ENCODE peak calls at places on chromosome 2, in five cellular contexts. L, P, O, Y and I are unnamed samples. For H3K4me1, the result is how much of the 10 kb centered on the place peaks cover.

GRCh38 chr2:195319548-195320415 is 337.2 kb upstream of the SLC39A10 start:
- DNase-seq in L (peak), O (peak), Y (peak), P (no peak), I (no peak)

GRCh38 chr2:222424729-222425671 is 657 bp downstream of the SGPP2 start:
- DNase-seq in L (no peak), Y (no peak), P (peak), O (no peak), I (no peak)

GRCh38 chr2:28583899-28584553 is 88.2 kb downstream of the PLB1 start:
- DNase-seq in Y (peak), P (peak), L (peak), O (peak), I (no peak)

GRCh38 chr2:105409717-105410116 is 10.9 kb upstream of the FHL2 start:
- DNase-seq in Y (peak), L (peak), P (peak), O (peak), I (no peak)

GRCh38 chr2:138373993-138374408 is 127.6 kb upstream of the SPOPL start:
- DNase-seq in Y (peak), O (peak), L (peak), P (peak), I (peak)

GRCh38 chr2:3244486-3244885 is 133.1 kb downstream of the EIPR1 start:
- DNase-seq in P (no peak), Y (no peak), L (no peak), O (no peak), I (no peak)

GRCh38 chr2:131044078-131044756 is 49.0 kb downstream of the FAM168B start:
- DNase-seq in Y (no peak), P (no peak), L (no peak), O (no peak), I (no peak)

GRCh38 chr2:224195954-224196571 is 157.0 kb upstream of the SERPINE2 start:
- DNase-seq in Y (no peak), O (no peak), P (peak), L (no peak), I (no peak)

GRCh38 chr2:222296911-222297599 is 1.7 kb downstream of the PAX3 start:
- DNase-seq in P (no peak), O (no peak), L (peak), Y (no peak), I (no peak)

GRCh38 chr2:2926858-2927175 is 450.8 kb downstream of the EIPR1 start:
- DNase-seq in O (no peak), P (no peak), L (no peak), Y (no peak), I (no peak)

GRCh38 chr2:108165750-108166149 is 74.0 kb upstream of the SULT1C3 start:
- DNase-seq in Y (no peak), L (no peak), P (no peak), O (no peak), I (no peak)

DNA sequence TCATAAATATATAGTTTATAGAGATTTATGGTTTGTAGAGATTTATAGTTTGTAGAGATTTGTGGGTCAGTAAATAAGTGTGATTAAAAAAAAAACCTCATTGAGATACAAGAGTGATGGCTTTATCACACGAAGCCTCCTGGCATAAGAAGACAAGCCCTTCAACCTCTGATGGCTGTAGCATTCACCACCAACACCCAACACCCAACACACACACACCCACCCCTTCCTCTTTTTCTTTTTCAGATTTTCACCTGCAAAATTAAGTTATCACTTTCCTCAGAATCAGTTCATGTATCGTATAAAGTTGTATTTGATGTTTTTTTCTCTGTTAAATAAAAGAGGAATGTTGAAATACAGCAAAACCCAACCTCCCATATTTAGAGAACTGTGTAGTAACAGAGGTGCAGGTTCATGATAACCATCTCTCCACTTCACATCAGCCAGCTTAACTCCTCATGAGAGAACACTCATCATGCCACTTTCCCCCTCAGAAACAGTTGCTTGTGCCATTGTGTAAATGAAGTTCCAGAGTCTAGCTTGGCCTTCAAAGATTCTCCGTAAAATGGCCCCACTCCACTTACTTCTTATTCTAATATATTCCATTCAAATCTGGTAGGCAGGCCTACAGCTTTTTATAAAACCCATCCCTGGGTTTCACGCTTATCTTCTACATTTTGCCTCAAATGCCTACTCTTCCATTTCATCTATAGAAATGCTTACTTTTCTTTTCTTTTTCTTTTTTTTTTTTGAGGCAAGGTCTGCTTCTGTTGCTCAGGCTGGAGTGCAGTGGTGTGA is 105.9 kb downstream of the SPTBN1 start:
- DNase-seq in Y (no peak), O (no peak), L (no peak), P (no peak), I (no peak)
- H3K4me1 ChIP-seq in Y (under half), O (half or more), L (under half), P (half or more), I (under half)

GRCh38 chr2:219482674-219483405 is 15.9 kb upstream of the GMPPA start:
- DNase-seq in L (no peak), O (no peak), P (no peak), Y (no peak), I (no peak)

GRCh38 chr2:219484343-219485200 is 14.1 kb upstream of the GMPPA start:
- DNase-seq in P (no peak), L (no peak), Y (peak), O (no peak), I (no peak)

GRCh38 chr2:219486424-219486959 is 12.2 kb upstream of the GMPPA start:
- DNase-seq in L (no peak), O (no peak), Y (no peak), P (no peak), I (no peak)

GRCh38 chr2:219485201-219485580 is 13.5 kb upstream of the GMPPA start:
- DNase-seq in P (no peak), L (no peak), Y (no peak), O (no peak), I (no peak)

GRCh38 chr2:219483451-219484342 is 15.0 kb upstream of the GMPPA start:
- DNase-seq in Y (no peak), O (no peak), L (no peak), P (no peak), I (no peak)
- H3K27ac ChIP-seq in Y (no peak), O (no peak), L (no peak), P (no peak), I (no peak)

GRCh38 chr2:84882415-84882738 is 1.5 kb upstream of the TRABD2A start:
- DNase-seq in L (no peak), Y (no peak), P (no peak), O (no peak), I (no peak)
- H3K4me3 ChIP-seq in L (no peak), Y (peak), P (no peak), O (peak), I (no peak)

GRCh38 chr2:233354971-233355574 is 779 bp downstream of the DGKD start:
- DNase-seq in O (no peak), P (peak), Y (peak), L (peak), I (no peak)

GRCh38 chr2:233353769-233354499 is at the start of gene DGKD:
- DNase-seq in P (peak), Y (peak), O (peak), L (peak), I (no peak)

GRCh38 chr2:233353101-233353768 is 1.1 kb upstream of the DGKD start:
- DNase-seq in O (no peak), L (no peak), Y (no peak), P (no peak), I (no peak)

GRCh38 chr2:233355916-233356315 is 1.6 kb downstream of the DGKD start:
- DNase-seq in Y (no peak), P (no peak), O (no peak), L (no peak), I (no peak)

GRCh38 chr2:233354500-233354924 is 218 bp downstream of the DGKD start:
- DNase-seq in P (no peak), Y (no peak), O (no peak), L (no peak), I (no peak)
- H3K4me1 ChIP-seq in P (under half), Y (under half), O (half or more), L (under half), I (under half)